ENCODE peak calls at places on chromosomes 16 and 17, in nine cellular contexts. One of them, this sample, is unnamed.
A peak's percentile ranks its signal among the peaks of the same experiment; 100 is the strongest.

GRCh38 chr16:79776243-79776884 is 175.8 kb upstream of the MAF start:
- DNase-seq in activated T-helper 2 cell treated with anti-CD3 and anti-CD28 coated beads, Interferon-gamma antibody, Interleukin-2, Interleukin-4, amounts not matched to agents 10 μg/mL and 5 μg/mL and 100 μg/mL, durations not matched to agents 14 hours and 24 hours and 36 hours: no peak
- DNase-seq in M059J: no peak
- DNase-seq in pancreas: no peak
- DNase-seq in GM20000: no peak
- DNase-seq in cerebellum: no peak
- DNase-seq in stimulated activated CD4-positive, alpha-beta T cell treated with anti-CD3 and anti-CD28 coated beads, Interleukin-4, amount 100 ng/mL, for 48 hours: no peak
- DNase-seq in NCI-H748 treated with DMSO at 0.1 percent for 48 hours: no peak
- DNase-seq in AG04449: no peak
- DNase-seq in this sample: no peak

GRCh38 chr16:87123356-87124001 is 193.7 kb downstream of the C16orf95 start:
- DNase-seq in activated T-helper 2 cell treated with anti-CD3 and anti-CD28 coated beads, Interferon-gamma antibody, Interleukin-2, Interleukin-4, amounts not matched to agents 10 μg/mL and 5 μg/mL and 100 μg/mL, durations not matched to agents 14 hours and 24 hours and 36 hours: no peak
- DNase-seq in M059J: peak; percentile 92
- DNase-seq in pancreas: no peak
- DNase-seq in GM20000: no peak
- DNase-seq in cerebellum: no peak
- DNase-seq in stimulated activated CD4-positive, alpha-beta T cell treated with anti-CD3 and anti-CD28 coated beads, Interleukin-4, amount 100 ng/mL, for 48 hours: no peak
- DNase-seq in NCI-H748 treated with DMSO at 0.1 percent for 48 hours: no peak
- DNase-seq in AG04449: no peak
- DNase-seq in this sample: no peak

GRCh38 chr16:71460246-71460645 is 1.8 kb downstream of the ZNF23 start:
- DNase-seq in activated T-helper 2 cell treated with anti-CD3 and anti-CD28 coated beads, Interferon-gamma antibody, Interleukin-2, Interleukin-4, amounts not matched to agents 10 μg/mL and 5 μg/mL and 100 μg/mL, durations not matched to agents 14 hours and 24 hours and 36 hours: no peak
- DNase-seq in M059J: peak; percentile 80
- DNase-seq in pancreas: no peak
- DNase-seq in GM20000: no peak
- DNase-seq in cerebellum: no peak
- DNase-seq in stimulated activated CD4-positive, alpha-beta T cell treated with anti-CD3 and anti-CD28 coated beads, Interleukin-4, amount 100 ng/mL, for 48 hours: no peak
- DNase-seq in NCI-H748 treated with DMSO at 0.1 percent for 48 hours: no peak
- DNase-seq in AG04449: peak; percentile 73
- DNase-seq in this sample: no peak

GRCh38 chr17:64554028-64554637 is 47.4 kb downstream of the CEP95 start:
- DNase-seq in activated T-helper 2 cell treated with anti-CD3 and anti-CD28 coated beads, Interferon-gamma antibody, Interleukin-2, Interleukin-4, amounts not matched to agents 10 μg/mL and 5 μg/mL and 100 μg/mL, durations not matched to agents 14 hours and 24 hours and 36 hours: no peak
- DNase-seq in M059J: no peak
- DNase-seq in pancreas: no peak
- DNase-seq in GM20000: no peak
- DNase-seq in cerebellum: no peak
- DNase-seq in stimulated activated CD4-positive, alpha-beta T cell treated with anti-CD3 and anti-CD28 coated beads, Interleukin-4, amount 100 ng/mL, for 48 hours: no peak
- DNase-seq in NCI-H748 treated with DMSO at 0.1 percent for 48 hours: no peak
- DNase-seq in AG04449: no peak
- DNase-seq in this sample: no peak

GRCh38 chr16:72221216-72221995 is 49.5 kb upstream of the PMFBP1 start:
- DNase-seq in activated T-helper 2 cell treated with anti-CD3 and anti-CD28 coated beads, Interferon-gamma antibody, Interleukin-2, Interleukin-4, amounts not matched to agents 10 μg/mL and 5 μg/mL and 100 μg/mL, durations not matched to agents 14 hours and 24 hours and 36 hours: no peak
- DNase-seq in M059J: no peak
- DNase-seq in pancreas: no peak
- DNase-seq in GM20000: no peak
- DNase-seq in cerebellum: no peak
- DNase-seq in stimulated activated CD4-positive, alpha-beta T cell treated with anti-CD3 and anti-CD28 coated beads, Interleukin-4, amount 100 ng/mL, for 48 hours: no peak
- DNase-seq in NCI-H748 treated with DMSO at 0.1 percent for 48 hours: no peak
- DNase-seq in AG04449: no peak
- DNase-seq in this sample: peak; percentile 28

GRCh38 chr17:19747829-19748806 is at the start of gene ALDH3A1:
- DNase-seq in activated T-helper 2 cell treated with anti-CD3 and anti-CD28 coated beads, Interferon-gamma antibody, Interleukin-2, Interleukin-4, amounts not matched to agents 10 μg/mL and 5 μg/mL and 100 μg/mL, durations not matched to agents 14 hours and 24 hours and 36 hours: no peak
- DNase-seq in M059J: peak; percentile 22
- DNase-seq in pancreas: peak; percentile 27
- DNase-seq in GM20000: no peak
- DNase-seq in cerebellum: no peak
- DNase-seq in stimulated activated CD4-positive, alpha-beta T cell treated with anti-CD3 and anti-CD28 coated beads, Interleukin-4, amount 100 ng/mL, for 48 hours: no peak
- DNase-seq in NCI-H748 treated with DMSO at 0.1 percent for 48 hours: no peak
- DNase-seq in AG04449: no peak
- DNase-seq in this sample: no peak

GRCh38 chr17:74118504-74118903 is 85.0 kb upstream of the RPL38 start:
- DNase-seq in activated T-helper 2 cell treated with anti-CD3 and anti-CD28 coated beads, Interferon-gamma antibody, Interleukin-2, Interleukin-4, amounts not matched to agents 10 μg/mL and 5 μg/mL and 100 μg/mL, durations not matched to agents 14 hours and 24 hours and 36 hours: no peak
- DNase-seq in M059J: peak; percentile 1
- DNase-seq in pancreas: no peak
- DNase-seq in GM20000: no peak
- DNase-seq in cerebellum: peak; percentile 7
- DNase-seq in stimulated activated CD4-positive, alpha-beta T cell treated with anti-CD3 and anti-CD28 coated beads, Interleukin-4, amount 100 ng/mL, for 48 hours: no peak
- DNase-seq in NCI-H748 treated with DMSO at 0.1 percent for 48 hours: no peak
- DNase-seq in AG04449: no peak
- DNase-seq in this sample: peak; percentile 2

GRCh38 chr17:52111182-52111581 is 47.3 kb downstream of the CA10 start:
- DNase-seq in activated T-helper 2 cell treated with anti-CD3 and anti-CD28 coated beads, Interferon-gamma antibody, Interleukin-2, Interleukin-4, amounts not matched to agents 10 μg/mL and 5 μg/mL and 100 μg/mL, durations not matched to agents 14 hours and 24 hours and 36 hours: no peak
- DNase-seq in M059J: no peak
- DNase-seq in pancreas: no peak
- DNase-seq in GM20000: no peak
- DNase-seq in cerebellum: no peak
- DNase-seq in stimulated activated CD4-positive, alpha-beta T cell treated with anti-CD3 and anti-CD28 coated beads, Interleukin-4, amount 100 ng/mL, for 48 hours: no peak
- DNase-seq in NCI-H748 treated with DMSO at 0.1 percent for 48 hours: no peak
- DNase-seq in AG04449: no peak
- DNase-seq in this sample: no peak

GRCh38 chr17:58210922-58211321 is 8.1 kb downstream of the MKS1 start:
- DNase-seq in activated T-helper 2 cell treated with anti-CD3 and anti-CD28 coated beads, Interferon-gamma antibody, Interleukin-2, Interleukin-4, amounts not matched to agents 10 μg/mL and 5 μg/mL and 100 μg/mL, durations not matched to agents 14 hours and 24 hours and 36 hours: no peak
- DNase-seq in M059J: no peak
- DNase-seq in pancreas: no peak
- DNase-seq in GM20000: no peak
- DNase-seq in cerebellum: no peak
- DNase-seq in stimulated activated CD4-positive, alpha-beta T cell treated with anti-CD3 and anti-CD28 coated beads, Interleukin-4, amount 100 ng/mL, for 48 hours: no peak
- DNase-seq in NCI-H748 treated with DMSO at 0.1 percent for 48 hours: no peak
- DNase-seq in AG04449: no peak
- DNase-seq in this sample: no peak

GRCh38 chr16:15948532-15949209 is 745 bp upstream of the ABCC1 start:
- DNase-seq in activated T-helper 2 cell treated with anti-CD3 and anti-CD28 coated beads, Interferon-gamma antibody, Interleukin-2, Interleukin-4, amounts not matched to agents 10 μg/mL and 5 μg/mL and 100 μg/mL, durations not matched to agents 14 hours and 24 hours and 36 hours: peak; percentile 21
- DNase-seq in M059J: no peak
- DNase-seq in pancreas: no peak
- DNase-seq in GM20000: peak; percentile 70
- DNase-seq in cerebellum: no peak
- DNase-seq in stimulated activated CD4-positive, alpha-beta T cell treated with anti-CD3 and anti-CD28 coated beads, Interleukin-4, amount 100 ng/mL, for 48 hours: no peak
- DNase-seq in NCI-H748 treated with DMSO at 0.1 percent for 48 hours: no peak
- DNase-seq in AG04449: no peak
- DNase-seq in this sample: no peak

GRCh38 chr17:28675980-28676379 is 14.0 kb downstream of the SUPT6H start:
- DNase-seq in activated T-helper 2 cell treated with anti-CD3 and anti-CD28 coated beads, Interferon-gamma antibody, Interleukin-2, Interleukin-4, amounts not matched to agents 10 μg/mL and 5 μg/mL and 100 μg/mL, durations not matched to agents 14 hours and 24 hours and 36 hours: no peak
- DNase-seq in M059J: peak; percentile 25
- DNase-seq in pancreas: no peak
- DNase-seq in GM20000: no peak
- DNase-seq in cerebellum: no peak
- DNase-seq in stimulated activated CD4-positive, alpha-beta T cell treated with anti-CD3 and anti-CD28 coated beads, Interleukin-4, amount 100 ng/mL, for 48 hours: no peak
- DNase-seq in NCI-H748 treated with DMSO at 0.1 percent for 48 hours: no peak
- DNase-seq in AG04449: no peak
- DNase-seq in this sample: peak; percentile 14

GRCh38 chr16:22813946-22814325 is at the start of gene HS3ST2:
- DNase-seq in activated T-helper 2 cell treated with anti-CD3 and anti-CD28 coated beads, Interferon-gamma antibody, Interleukin-2, Interleukin-4, amounts not matched to agents 10 μg/mL and 5 μg/mL and 100 μg/mL, durations not matched to agents 14 hours and 24 hours and 36 hours: no peak
- DNase-seq in M059J: peak; percentile 11
- DNase-seq in pancreas: no peak
- DNase-seq in GM20000: no peak
- DNase-seq in cerebellum: peak; percentile 40
- DNase-seq in stimulated activated CD4-positive, alpha-beta T cell treated with anti-CD3 and anti-CD28 coated beads, Interleukin-4, amount 100 ng/mL, for 48 hours: no peak
- DNase-seq in NCI-H748 treated with DMSO at 0.1 percent for 48 hours: peak; percentile 2
- DNase-seq in AG04449: no peak
- DNase-seq in this sample: peak; percentile 17

GRCh38 chr16:69890114-69890890 is 60.8 kb upstream of the CLEC18A start:
- DNase-seq in activated T-helper 2 cell treated with anti-CD3 and anti-CD28 coated beads, Interferon-gamma antibody, Interleukin-2, Interleukin-4, amounts not matched to agents 10 μg/mL and 5 μg/mL and 100 μg/mL, durations not matched to agents 14 hours and 24 hours and 36 hours: no peak
- DNase-seq in M059J: peak; percentile 7
- DNase-seq in pancreas: peak; percentile 54
- DNase-seq in GM20000: no peak
- DNase-seq in cerebellum: peak; percentile 40
- DNase-seq in stimulated activated CD4-positive, alpha-beta T cell treated with anti-CD3 and anti-CD28 coated beads, Interleukin-4, amount 100 ng/mL, for 48 hours: no peak
- DNase-seq in NCI-H748 treated with DMSO at 0.1 percent for 48 hours: peak; percentile 95
- DNase-seq in AG04449: no peak
- DNase-seq in this sample: peak; percentile 44

GRCh38 chr16:58196898-58197313 is 1.0 kb downstream of the CSNK2A2 start:
- DNase-seq in activated T-helper 2 cell treated with anti-CD3 and anti-CD28 coated beads, Interferon-gamma antibody, Interleukin-2, Interleukin-4, amounts not matched to agents 10 μg/mL and 5 μg/mL and 100 μg/mL, durations not matched to agents 14 hours and 24 hours and 36 hours: no peak
- DNase-seq in M059J: no peak
- DNase-seq in pancreas: no peak
- DNase-seq in GM20000: peak; percentile 17
- DNase-seq in cerebellum: peak; percentile 13
- DNase-seq in stimulated activated CD4-positive, alpha-beta T cell treated with anti-CD3 and anti-CD28 coated beads, Interleukin-4, amount 100 ng/mL, for 48 hours: no peak
- DNase-seq in NCI-H748 treated with DMSO at 0.1 percent for 48 hours: no peak
- DNase-seq in AG04449: no peak
- DNase-seq in this sample: peak; percentile 6

GRCh38 chr16:67917140-67917851 is 14.4 kb downstream of the CTRL start:
- DNase-seq in activated T-helper 2 cell treated with anti-CD3 and anti-CD28 coated beads, Interferon-gamma antibody, Interleukin-2, Interleukin-4, amounts not matched to agents 10 μg/mL and 5 μg/mL and 100 μg/mL, durations not matched to agents 14 hours and 24 hours and 36 hours: no peak
- DNase-seq in M059J: peak; percentile 47
- DNase-seq in pancreas: no peak
- DNase-seq in GM20000: no peak
- DNase-seq in cerebellum: peak; percentile 33
- DNase-seq in stimulated activated CD4-positive, alpha-beta T cell treated with anti-CD3 and anti-CD28 coated beads, Interleukin-4, amount 100 ng/mL, for 48 hours: no peak
- DNase-seq in NCI-H748 treated with DMSO at 0.1 percent for 48 hours: no peak
- DNase-seq in AG04449: no peak
- DNase-seq in this sample: no peak

GRCh38 chr17:5501725-5502124 is 15.4 kb downstream of the MIS12 start:
- DNase-seq in activated T-helper 2 cell treated with anti-CD3 and anti-CD28 coated beads, Interferon-gamma antibody, Interleukin-2, Interleukin-4, amounts not matched to agents 10 μg/mL and 5 μg/mL and 100 μg/mL, durations not matched to agents 14 hours and 24 hours and 36 hours: no peak
- DNase-seq in M059J: no peak
- DNase-seq in pancreas: no peak
- DNase-seq in GM20000: no peak
- DNase-seq in cerebellum: no peak
- DNase-seq in stimulated activated CD4-positive, alpha-beta T cell treated with anti-CD3 and anti-CD28 coated beads, Interleukin-4, amount 100 ng/mL, for 48 hours: no peak
- DNase-seq in NCI-H748 treated with DMSO at 0.1 percent for 48 hours: no peak
- DNase-seq in AG04449: no peak
- DNase-seq in this sample: no peak

GRCh38 chr16:10916534-10916933 is 25.7 kb downstream of the DEXI start:
- DNase-seq in activated T-helper 2 cell treated with anti-CD3 and anti-CD28 coated beads, Interferon-gamma antibody, Interleukin-2, Interleukin-4, amounts not matched to agents 10 μg/mL and 5 μg/mL and 100 μg/mL, durations not matched to agents 14 hours and 24 hours and 36 hours: no peak
- DNase-seq in M059J: no peak
- DNase-seq in pancreas: no peak
- DNase-seq in GM20000: no peak
- DNase-seq in cerebellum: no peak
- DNase-seq in stimulated activated CD4-positive, alpha-beta T cell treated with anti-CD3 and anti-CD28 coated beads, Interleukin-4, amount 100 ng/mL, for 48 hours: no peak
- DNase-seq in NCI-H748 treated with DMSO at 0.1 percent for 48 hours: no peak
- DNase-seq in AG04449: no peak
- DNase-seq in this sample: no peak

GRCh38 chr17:74455025-74455585 is 11.3 kb upstream of the CD300A start:
- DNase-seq in activated T-helper 2 cell treated with anti-CD3 and anti-CD28 coated beads, Interferon-gamma antibody, Interleukin-2, Interleukin-4, amounts not matched to agents 10 μg/mL and 5 μg/mL and 100 μg/mL, durations not matched to agents 14 hours and 24 hours and 36 hours: no peak
- DNase-seq in M059J: no peak
- DNase-seq in pancreas: no peak
- DNase-seq in GM20000: no peak
- DNase-seq in cerebellum: no peak
- DNase-seq in stimulated activated CD4-positive, alpha-beta T cell treated with anti-CD3 and anti-CD28 coated beads, Interleukin-4, amount 100 ng/mL, for 48 hours: no peak
- DNase-seq in NCI-H748 treated with DMSO at 0.1 percent for 48 hours: no peak
- DNase-seq in AG04449: no peak
- DNase-seq in this sample: no peak

GRCh38 chr16:85819245-85819644 is 19.8 kb downstream of the COX4I1 start:
- DNase-seq in activated T-helper 2 cell treated with anti-CD3 and anti-CD28 coated beads, Interferon-gamma antibody, Interleukin-2, Interleukin-4, amounts not matched to agents 10 μg/mL and 5 μg/mL and 100 μg/mL, durations not matched to agents 14 hours and 24 hours and 36 hours: peak; percentile 74
- DNase-seq in M059J: peak; percentile 79
- DNase-seq in pancreas: peak; percentile 61
- DNase-seq in GM20000: peak; percentile 88
- DNase-seq in cerebellum: peak; percentile 50
- DNase-seq in stimulated activated CD4-positive, alpha-beta T cell treated with anti-CD3 and anti-CD28 coated beads, Interleukin-4, amount 100 ng/mL, for 48 hours: peak; percentile 83
- DNase-seq in NCI-H748 treated with DMSO at 0.1 percent for 48 hours: peak; percentile 34
- DNase-seq in AG04449: no peak
- DNase-seq in this sample: peak; percentile 78

GRCh38 chr17:58525239-58525638 is 10.8 kb upstream of the MTMR4 start:
- DNase-seq in activated T-helper 2 cell treated with anti-CD3 and anti-CD28 coated beads, Interferon-gamma antibody, Interleukin-2, Interleukin-4, amounts not matched to agents 10 μg/mL and 5 μg/mL and 100 μg/mL, durations not matched to agents 14 hours and 24 hours and 36 hours: no peak
- DNase-seq in M059J: peak; percentile 87
- DNase-seq in pancreas: peak; percentile 13
- DNase-seq in GM20000: no peak
- DNase-seq in cerebellum: no peak
- DNase-seq in stimulated activated CD4-positive, alpha-beta T cell treated with anti-CD3 and anti-CD28 coated beads, Interleukin-4, amount 100 ng/mL, for 48 hours: no peak
- DNase-seq in NCI-H748 treated with DMSO at 0.1 percent for 48 hours: no peak
- DNase-seq in AG04449: peak; percentile 76
- DNase-seq in this sample: no peak

GRCh38 chr16:19245326-19245925 is 40.1 kb upstream of the CLEC19A start:
- DNase-seq in activated T-helper 2 cell treated with anti-CD3 and anti-CD28 coated beads, Interferon-gamma antibody, Interleukin-2, Interleukin-4, amounts not matched to agents 10 μg/mL and 5 μg/mL and 100 μg/mL, durations not matched to agents 14 hours and 24 hours and 36 hours: no peak
- DNase-seq in M059J: no peak
- DNase-seq in pancreas: peak; percentile 13
- DNase-seq in GM20000: no peak
- DNase-seq in cerebellum: no peak
- DNase-seq in stimulated activated CD4-positive, alpha-beta T cell treated with anti-CD3 and anti-CD28 coated beads, Interleukin-4, amount 100 ng/mL, for 48 hours: no peak
- DNase-seq in NCI-H748 treated with DMSO at 0.1 percent for 48 hours: peak; percentile 79
- DNase-seq in AG04449: no peak
- DNase-seq in this sample: no peak